ENCODE peak calls at places on chromosomes 5 and 9, in ten cellular contexts. W, M, D, J, E, R, Q, A, I and L are unnamed samples.

GRCh38 chr9:109426621-109427402 is 71.3 kb downstream of the PTPN3 start:
- DNase-seq in I (no peak), J (no peak), R (no peak), W (no peak), Q (no peak), D (no peak), A (no peak), M (no peak), E (no peak), L (no peak)

GRCh38 chr9:135517407-135517822 is 3.8 kb upstream of the LCN1 start:
- DNase-seq in D (no peak), W (no peak), E (no peak), J (no peak), R (no peak), M (no peak), Q (no peak), I (no peak), A (no peak), L (no peak)

GRCh38 chr9:97374811-97375210 is 37.1 kb upstream of the TDRD7 start:
- DNase-seq in R (no peak), I (no peak), A (no peak), Q (no peak), J (no peak), D (no peak), M (no peak), E (no peak), W (no peak), L (no peak)

GRCh38 chr5:10632110-10632903 is 68.4 kb downstream of the ANKRD33B start:
- DNase-seq in E (no peak), A (peak), W (peak), M (no peak), D (no peak), Q (no peak), R (no peak), J (peak), I (peak), L (no peak)

GRCh38 chr5:153952057-153952456 is 86.7 kb downstream of the FAM114A2 start:
- DNase-seq in W (no peak), J (no peak), M (no peak), R (no peak), A (no peak), I (no peak), Q (no peak), D (peak), E (no peak), L (no peak)

GRCh38 chr5:1521671-1522600 is 1.8 kb downstream of the LPCAT1 start:
- DNase-seq in D (no peak), I (no peak), R (peak), A (peak), W (no peak), M (no peak), J (no peak), Q (peak), E (no peak), L (peak)

GRCh38 chr5:112823181-112823580 is 37.9 kb upstream of the SRP19 start:
- DNase-seq in J (no peak), A (no peak), I (no peak), Q (no peak), E (no peak), D (no peak), W (no peak), M (no peak), R (no peak), L (no peak)

GRCh38 chr5:36904677-36905076 is 28.1 kb downstream of the NIPBL start:
- DNase-seq in Q (no peak), J (no peak), M (no peak), W (no peak), A (peak), R (no peak), I (no peak), D (no peak), E (no peak), L (no peak)

GRCh38 chr5:132204330-132204729 is 23.3 kb downstream of the P4HA2 start:
- DNase-seq in M (peak), J (no peak), Q (peak), W (no peak), I (no peak), R (no peak), D (no peak), A (no peak), E (no peak), L (no peak)

GRCh38 chr5:114500756-114501155 is 138.9 kb downstream of the KCNN2 start:
- DNase-seq in R (no peak), E (no peak), Q (no peak), W (no peak), J (no peak), A (no peak), I (no peak), D (no peak), M (no peak), L (no peak)

GRCh38 chr5:396715-397032 is 46.3 kb upstream of the EXOC3 start:
- DNase-seq in Q (no peak), W (no peak), M (no peak), A (no peak), E (peak), J (no peak), I (no peak), R (no peak), D (no peak), L (no peak)

GRCh38 chr5:78287833-78288232 is 6.7 kb downstream of the AP3B1 start:
- DNase-seq in R (no peak), J (no peak), W (no peak), A (peak), D (no peak), E (no peak), I (no peak), M (no peak), Q (no peak), L (no peak)

GRCh38 chr5:23024470-23024869 is 171.3 kb upstream of the CDH12 start:
- DNase-seq in M (no peak), A (no peak), E (no peak), I (no peak), W (no peak), Q (no peak), R (no peak), D (no peak), J (no peak), L (no peak)

GRCh38 chr5:97979740-97980139 is 793.7 kb upstream of the RGMB start:
- DNase-seq in Q (no peak), E (no peak), I (no peak), J (no peak), R (no peak), D (no peak), M (peak), W (no peak), A (no peak), L (no peak)

GRCh38 chr9:79682076-79682736 is 110.4 kb downstream of the TLE4 start:
- DNase-seq in A (peak), M (no peak), E (no peak), W (no peak), D (no peak), I (no peak), R (no peak), Q (no peak), J (no peak), L (no peak)

GRCh38 chr9:33340186-33340585 is 49.9 kb downstream of the NFX1 start:
- DNase-seq in D (no peak), W (no peak), Q (no peak), I (no peak), E (no peak), J (no peak), M (no peak), A (no peak), R (peak), L (no peak)

GRCh38 chr5:138128344-138128743 is 10.9 kb downstream of the NME5 start:
- DNase-seq in R (no peak), A (no peak), Q (no peak), E (no peak), J (no peak), D (no peak), I (no peak), M (no peak), W (no peak), L (no peak)

GRCh38 chr5:96816991-96817390 is 9.2 kb upstream of the ERAP1 start:
- DNase-seq in M (no peak), Q (no peak), R (peak), D (peak), I (peak), E (no peak), A (no peak), W (no peak), J (peak), L (no peak)
- TF ChIP-seq CTCF in M (no peak), Q (no peak), R (no peak), D (no peak), I (no peak), E (no peak), A (no peak), W (no peak), J (no peak), L (no peak)

GRCh38 chr5:54905942-54906537 is 79.4 kb downstream of the ESM1 start:
- DNase-seq in A (peak), I (no peak), R (peak), W (no peak), M (peak), D (peak), E (peak), Q (peak), J (no peak), L (peak)

GRCh38 chr5:54902817-54903473 is 82.4 kb downstream of the ESM1 start:
- DNase-seq in D (peak), A (no peak), J (peak), R (peak), E (no peak), Q (no peak), M (no peak), W (peak), I (peak), L (no peak)

GRCh38 chr5:54905246-54905770 is 80.1 kb downstream of the ESM1 start:
- DNase-seq in D (no peak), J (no peak), M (no peak), E (no peak), I (no peak), W (no peak), A (no peak), R (no peak), Q (no peak), L (no peak)

GRCh38 chr5:54900906-54901725 is 84.3 kb downstream of the ESM1 start:
- DNase-seq in D (no peak), I (no peak), M (no peak), E (peak), R (no peak), Q (peak), A (peak), J (no peak), W (no peak), L (no peak)

GRCh38 chr5:54904425-54904824 is 81.0 kb downstream of the ESM1 start:
- DNase-seq in D (no peak), M (no peak), J (no peak), A (peak), E (no peak), I (no peak), Q (no peak), R (no peak), W (no peak), L (no peak)
- TF ChIP-seq CTCF in D (peak), M (no peak), J (no peak), A (peak), E (no peak), I (peak), Q (no peak), R (peak), W (peak), L (no peak)

GRCh38 chr5:39691993-39692392 is 267.2 kb upstream of the DAB2 start:
- DNase-seq in Q (no peak), E (no peak), I (no peak), R (no peak), D (no peak), M (no peak), J (no peak), A (peak), W (no peak), L (no peak)
- TF ChIP-seq CTCF in Q (peak), E (no peak), I (peak), R (no peak), D (peak), M (no peak), J (no peak), A (peak), W (no peak), L (no peak)

GRCh38 chr9:115591584-115591984 is 473.6 kb upstream of the TNC start:
- DNase-seq in J (peak), A (peak), Q (peak), M (peak), W (peak), I (peak), E (peak), R (peak), D (peak), L (no peak)
- TF ChIP-seq CTCF in J (peak), A (peak), Q (no peak), M (peak), W (peak), I (peak), E (peak), R (peak), D (peak), L (no peak)

GRCh38 chr5:6837519-6838110 is 124.4 kb downstream of the TENT4A start:
- DNase-seq in M (no peak), I (no peak), W (no peak), J (peak), D (no peak), A (no peak), E (no peak), R (peak), Q (peak), L (no peak)
- TF ChIP-seq CTCF in M (peak), I (peak), W (peak), J (peak), D (peak), A (peak), E (no peak), R (peak), Q (peak), L (peak)

GRCh38 chr9:125651907-125652306 is 55.1 kb downstream of the MAPKAP1 start:
- DNase-seq in E (no peak), I (no peak), A (no peak), M (no peak), Q (no peak), R (no peak), D (no peak), J (no peak), W (no peak), L (no peak)
- TF ChIP-seq CTCF in E (no peak), I (no peak), A (no peak), M (no peak), Q (no peak), R (no peak), D (no peak), J (no peak), W (no peak), L (no peak)

GRCh38 chr9:127423591-127423933 is 620 bp upstream of the ZNF79 start:
- DNase-seq in J (no peak), R (no peak), E (no peak), I (no peak), W (no peak), A (no peak), Q (no peak), D (no peak), M (no peak), L (no peak)
- TF ChIP-seq CTCF in J (no peak), R (no peak), E (no peak), I (no peak), W (no peak), A (no peak), Q (no peak), D (no peak), M (peak), L (no peak)